ENCODE peak calls at places on chromosomes 7 and 10, in seven cellular contexts. Q is PC-9; N is PC-3; K is adrenal gland; J is small intestine; O is CD8-positive, alpha-beta T cell; D is adipocyte. U is an unnamed sample. For H3K4me1, the result is how much of the 10 kb centered on the place peaks cover.

GRCh38 chr7:158778476-158778875 is 50.8 kb downstream of the ESYT2 start:
- DNase-seq in K (no peak), N (no peak), J (no peak), O (no peak), Q (no peak), D (peak), U (no peak)

GRCh38 chr7:139490130-139490529 is 6.7 kb upstream of the KLRG2 start:
- DNase-seq in Q (no peak), D (no peak), J (no peak), K (no peak), N (peak), O (no peak), U (no peak)

GRCh38 chr10:26438534-26439269 is 561 bp downstream of the APBB1IP start:
- DNase-seq in Q (no peak), J (peak), D (peak), N (no peak), K (peak), O (peak), U (no peak)

GRCh38 chr10:103265712-103266329 is 11.1 kb upstream of the INA start:
- DNase-seq in O (no peak), D (peak), J (peak), K (peak), Q (no peak), N (peak), U (peak)

GRCh38 chr10:14340051-14340744 is 9.5 kb upstream of the FRMD4A start:
- DNase-seq in J (no peak), K (no peak), D (no peak), Q (no peak), O (no peak), N (no peak), U (no peak)

GRCh38 chr7:143900230-143900766 is 1.7 kb downstream of the TCAF1 start:
- DNase-seq in J (peak), D (peak), Q (peak), K (no peak), N (peak), O (no peak), U (no peak)

GRCh38 chr10:122139627-122140151 is 131.4 kb upstream of the BTBD16 start:
- DNase-seq in J (no peak), Q (no peak), D (no peak), K (no peak), N (no peak), O (no peak), U (no peak)

GRCh38 chr7:82268632-82269031 is 174.9 kb downstream of the CACNA2D1 start:
- DNase-seq in N (no peak), Q (no peak), K (no peak), J (no peak), O (no peak), D (peak), U (no peak)

GRCh38 chr7:112009081-112009480 is 197.1 kb downstream of the DOCK4 start:
- DNase-seq in K (no peak), J (no peak), O (no peak), D (peak), Q (peak), N (peak), U (no peak)

GRCh38 chr10:119305860-119306513 is 98.6 kb downstream of the GRK5 start:
- DNase-seq in D (peak), N (peak), O (peak), J (peak), K (peak), Q (peak), U (peak)

GRCh38 chr7:122949186-122949585 is 46.3 kb downstream of the TAS2R16 start:
- DNase-seq in J (no peak), Q (no peak), K (no peak), D (no peak), O (no peak), N (no peak), U (no peak)

GRCh38 chr10:84296071-84296981 is 32.1 kb upstream of the CCSER2 start:
- DNase-seq in O (no peak), K (no peak), D (peak), Q (no peak), J (no peak), N (no peak), U (peak)

GRCh38 chr10:97798958-97799565 is 27.3 kb upstream of the SFRP5 start:
- DNase-seq in J (peak), D (no peak), O (no peak), Q (peak), N (no peak), K (no peak), U (no peak)

GRCh38 chr7:33191326-33191725 is 62.0 kb downstream of the BBS9 start:
- DNase-seq in Q (no peak), D (no peak), O (no peak), N (peak), J (peak), K (no peak), U (no peak)

GRCh38 chr7:1913290-1914282 is 243.5 kb downstream of the ELFN1 start:
- DNase-seq in D (no peak), J (no peak), O (no peak), Q (no peak), K (no peak), N (no peak), U (no peak)
- H3K4me1 ChIP-seq in D (under half), J (under half), O (under half), Q (under half), K (under half), N (under half), U (under half)

DNA sequence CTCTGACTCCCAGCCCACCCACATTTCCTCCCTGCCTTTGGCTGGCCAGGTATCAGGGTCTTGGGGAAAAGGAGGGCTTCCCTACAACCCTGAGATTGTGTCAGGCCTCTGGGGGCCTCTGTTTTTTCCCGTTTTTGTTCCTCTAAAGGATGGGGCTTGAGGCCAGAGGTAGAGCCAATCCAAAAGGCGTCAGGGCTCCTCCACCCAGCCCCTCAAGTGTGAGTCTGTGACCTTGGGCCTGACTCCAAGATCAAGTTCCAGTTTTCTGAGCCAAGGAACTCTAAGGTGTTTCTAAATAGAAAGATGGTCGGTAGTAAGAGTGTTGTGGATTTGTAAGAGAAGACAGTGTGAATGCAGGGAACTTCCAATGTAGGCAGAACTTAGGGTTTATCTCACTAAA is 6.6 kb downstream of the EEPD1 start:
- DNase-seq in O (no peak), Q (no peak), K (no peak), D (no peak), J (no peak), N (no peak), U (no peak)
- H3K4me3 ChIP-seq in O (no peak), Q (no peak), K (no peak), D (no peak), J (no peak), N (no peak), U (no peak)

DNA sequence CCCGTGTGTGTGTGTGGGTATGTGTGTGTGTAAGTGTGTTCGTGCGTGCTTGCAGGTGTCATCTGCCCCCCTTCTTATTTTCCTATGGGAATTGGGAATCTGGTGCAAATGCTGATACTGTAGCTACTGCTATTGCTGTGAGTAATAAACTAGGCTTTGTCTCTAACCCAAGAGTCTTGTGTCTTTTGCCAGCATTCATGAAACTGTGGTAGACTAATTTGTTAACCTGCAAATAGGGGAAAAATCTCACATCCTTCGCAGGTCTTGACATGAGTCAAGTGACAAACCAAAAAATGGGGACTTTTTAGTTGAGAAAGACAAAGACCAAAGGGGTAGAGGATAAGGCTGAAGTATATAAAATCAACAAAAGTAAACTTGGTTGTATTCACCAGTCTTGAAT is 57.9 kb upstream of the FAM133B start:
- DNase-seq in O (no peak), J (no peak), Q (no peak), K (no peak), N (no peak), D (no peak), U (no peak)
- H3K4me1 ChIP-seq in O (under half), J (under half), Q (under half), K (under half), N (under half), D (under half), U (under half)

GRCh38 chr7:74305987-74306736 is 17.0 kb downstream of the CLIP2 start:
- DNase-seq in N (no peak), K (no peak), Q (no peak), O (no peak), J (no peak), D (no peak), U (no peak)
- H3K4me3 ChIP-seq in N (peak), K (no peak), Q (no peak), O (peak), J (no peak), D (no peak), U (no peak)

GRCh38 chr10:21293518-21294356 is 231.7 kb downstream of the SKIDA1 start:
- DNase-seq in K (no peak), N (no peak), Q (no peak), O (no peak), D (no peak), J (no peak), U (no peak)
- H3K4me1 ChIP-seq in K (under half), N (under half), Q (under half), O (under half), D (under half), J (under half), U (under half)

U was measured in SJSA1.